ENCODE peak calls at places on chromosomes 7 and 10, in ten cellular contexts. T is fibroblast of lung; D is GM04504; S is GM10248; R is heart left ventricle; A is stimulated activated CD4-positive, alpha-beta T cell treated with anti-CD3 and anti-CD28 coated beads, Interleukin-1b, Interleukin-23, amount 100 ng/mL, for 1 hour; E is activated gamma-delta T cell treated with Interleukin-2 at 50 U/mL for 16 hours; B is astrocyte; P is ELR; Y is keratinocyte. J is an unnamed sample.

GRCh38 chr7:84144935-84145334 is 49.7 kb downstream of the SEMA3A start:
- DNase-seq in T (no peak), D (no peak), S (no peak), R (no peak), A (no peak), E (no peak), B (no peak), P (no peak), Y (no peak), J (no peak)

GRCh38 chr7:143295870-143296269 is 7.7 kb downstream of the CASP2 start:
- DNase-seq in T (peak; percentile 86), D (no peak), S (no peak), R (no peak), A (no peak), E (no peak), B (peak; percentile 82), P (no peak), Y (no peak), J (no peak)

GRCh38 chr10:102726274-102726673 is 11.8 kb downstream of the SFXN2 start:
- DNase-seq in T (no peak), D (no peak), S (no peak), R (no peak), A (no peak), E (no peak), B (no peak), P (peak; percentile 52), Y (no peak), J (no peak)

GRCh38 chr10:35784751-35785150 is 142.7 kb upstream of the FZD8 start:
- DNase-seq in T (no peak), D (no peak), S (no peak), R (no peak), A (no peak), E (no peak), B (no peak), P (no peak), Y (no peak), J (no peak)

GRCh38 chr10:21095494-21096055 is 198.5 kb upstream of the NEBL start:
- DNase-seq in T (no peak), D (no peak), S (no peak), R (no peak), A (no peak), E (no peak), B (no peak), P (no peak), Y (no peak), J (no peak)

GRCh38 chr7:44520574-44520973 is 20.6 kb downstream of the NPC1L1 start:
- DNase-seq in T (no peak), D (no peak), S (no peak), R (no peak), A (no peak), E (no peak), B (no peak), P (no peak), Y (no peak), J (no peak)

GRCh38 chr10:34732926-34733325 is 82.2 kb downstream of the PARD3 start:
- DNase-seq in T (peak; percentile 70), D (no peak), S (no peak), R (no peak), A (no peak), E (no peak), B (peak; percentile 58), P (peak; percentile 87), Y (no peak), J (no peak)

GRCh38 chr10:110407301-110408170 is 90.2 kb upstream of the DUSP5 start:
- DNase-seq in T (peak; percentile 30), D (no peak), S (no peak), R (no peak), A (no peak), E (no peak), B (no peak), P (peak; percentile 65), Y (no peak), J (no peak)

GRCh38 chr10:77849039-77849664 is 77.4 kb downstream of the DLG5 start:
- DNase-seq in T (no peak), D (no peak), S (peak; percentile 52), R (no peak), A (no peak), E (no peak), B (no peak), P (no peak), Y (no peak), J (no peak)

GRCh38 chr7:51151452-51151851 is 165.2 kb downstream of the COBL start:
- DNase-seq in T (no peak), D (no peak), S (no peak), R (no peak), A (no peak), E (no peak), B (no peak), P (no peak), Y (no peak), J (no peak)

GRCh38 chr7:98991141-98991540 is 112.8 kb downstream of the TRRAP start:
- DNase-seq in T (no peak), D (no peak), S (no peak), R (no peak), A (no peak), E (no peak), B (no peak), P (no peak), Y (no peak), J (no peak)

GRCh38 chr7:31882187-31882586 is 188.0 kb downstream of the PDE1C start:
- DNase-seq in T (peak; percentile 25), D (no peak), S (no peak), R (peak; percentile 89), A (no peak), E (no peak), B (no peak), P (no peak), Y (no peak), J (no peak)

GRCh38 chr10:110642980-110643655 is 1.0 kb upstream of the RBM20 start:
- DNase-seq in T (peak; percentile 31), D (no peak), S (no peak), R (peak; percentile 55), A (no peak), E (no peak), B (no peak), P (peak; percentile 15), Y (no peak), J (no peak)

GRCh38 chr10:63977329-63977923 is 456.2 kb downstream of the REEP3 start:
- DNase-seq in T (no peak), D (peak; percentile 5), S (peak; percentile 50), R (no peak), A (no peak), E (no peak), B (peak; percentile 2), P (peak; percentile 32), Y (no peak), J (no peak)

GRCh38 chr10:27759483-27760281 is 14.1 kb upstream of the MKX start:
- DNase-seq in T (no peak), D (no peak), S (no peak), R (no peak), A (no peak), E (no peak), B (no peak), P (peak; percentile 20), Y (no peak), J (no peak)

GRCh38 chr7:84218681-84219080 is 24.1 kb upstream of the SEMA3A start:
- DNase-seq in T (peak; percentile 40), D (no peak), S (no peak), R (no peak), A (no peak), E (no peak), B (peak; percentile 13), P (peak; percentile 81), Y (no peak), J (no peak)

GRCh38 chr7:55100962-55101327 is 82.1 kb downstream of the EGFR start:
- DNase-seq in T (no peak), D (no peak), S (no peak), R (peak; percentile 70), A (no peak), E (no peak), B (no peak), P (no peak), Y (no peak), J (no peak)

GRCh38 chr10:87781545-87781944 is 36.5 kb downstream of the ATAD1 start:
- DNase-seq in T (no peak), D (no peak), S (no peak), R (no peak), A (no peak), E (no peak), B (no peak), P (no peak), Y (no peak), J (no peak)

GRCh38 chr7:141014091-141014490 is 661 bp downstream of the MRPS33 start:
- DNase-seq in T (peak; percentile 41), D (no peak), S (no peak), R (no peak), A (no peak), E (no peak), B (peak; percentile 35), P (peak; percentile 30), Y (no peak), J (no peak)

GRCh38 chr10:106565546-106565945 is 599.0 kb downstream of the SORCS1 start:
- DNase-seq in T (peak; percentile 25), D (no peak), S (no peak), R (no peak), A (no peak), E (no peak), B (peak; percentile 9), P (peak; percentile 39), Y (no peak), J (no peak)

GRCh38 chr7:46930336-46930735 is 651.6 kb downstream of the TNS3 start:
- DNase-seq in T (peak; percentile 96), D (peak; percentile 88), S (no peak), R (no peak), A (no peak), E (no peak), B (peak; percentile 96), P (peak; percentile 95), Y (peak; percentile 65), J (peak; percentile 89)

GRCh38 chr7:107768263-107768662 is 24.3 kb downstream of the CBLL1 start:
- DNase-seq in T (peak; percentile 10), D (no peak), S (no peak), R (no peak), A (no peak), E (no peak), B (peak; percentile 6), P (peak; percentile 65), Y (no peak), J (no peak)

GRCh38 chr10:47353351-47353750 is 5.2 kb downstream of the RBP3 start:
- DNase-seq in T (no peak), D (no peak), S (no peak), R (no peak), A (no peak), E (no peak), B (no peak), P (no peak), Y (no peak), J (no peak)

GRCh38 chr10:93420091-93420490 is 62.0 kb downstream of the MYOF start:
- DNase-seq in T (peak; percentile 41), D (no peak), S (no peak), R (peak; percentile 62), A (no peak), E (no peak), B (peak; percentile 35), P (no peak), Y (no peak), J (no peak)

GRCh38 chr7:129436335-129436923 is 2.2 kb downstream of the STRIP2 start:
- DNase-seq in T (no peak), D (no peak), S (no peak), R (no peak), A (no peak), E (no peak), B (no peak), P (no peak), Y (no peak), J (no peak)

GRCh38 chr7:36623247-36623646 is 101.0 kb downstream of the AOAH start:
- DNase-seq in T (no peak), D (no peak), S (no peak), R (no peak), A (no peak), E (no peak), B (no peak), P (no peak), Y (no peak), J (no peak)

GRCh38 chr10:102657984-102658724 is 13.9 kb downstream of the TRIM8 start:
- DNase-seq in T (no peak), D (no peak), S (no peak), R (peak; percentile 52), A (no peak), E (no peak), B (no peak), P (peak; percentile 33), Y (no peak), J (no peak)